ENCODE peak calls at places on chromosomes 5 and 9, in ten cellular contexts. P is CD8-positive, alpha-beta T cell; B is transverse colon; T is fibroblast of mammary gland; C is lung; N is AG10803; Y is tibial nerve; D is esophagus muscularis mucosa; E is fibroblast of pulmonary artery; L is kidney epithelial cell. H is an unnamed sample.

GRCh38 chr5:83721878-83722779 is 1.5 kb upstream of the HAPLN1 start:
- DNase-seq in Y (peak; percentile 33), T (peak; percentile 35), L (no peak), E (peak; percentile 70), C (no peak), D (no peak), B (peak; percentile 83), N (peak; percentile 75), P (no peak), H (no peak)

GRCh38 chr5:113807384-113808053 is 294.0 kb downstream of the YTHDC2 start:
- DNase-seq in T (peak; percentile 49), E (peak; percentile 25), Y (no peak), L (no peak), N (peak; percentile 83), P (no peak), B (no peak), C (no peak), D (no peak), H (no peak)

GRCh38 chr5:88675159-88675757 is 207.7 kb downstream of the MEF2C start:
- DNase-seq in P (no peak), C (no peak), Y (no peak), T (no peak), E (no peak), D (no peak), B (no peak), L (no peak), N (no peak), H (no peak)

GRCh38 chr5:131863700-131864099 is 66.9 kb upstream of the FNIP1 start:
- DNase-seq in C (no peak), D (no peak), T (no peak), L (no peak), E (no peak), P (no peak), B (no peak), N (no peak), Y (no peak), H (no peak)

GRCh38 chr9:119283118-119283794 is 86.0 kb downstream of the BRINP1 start:
- DNase-seq in L (peak; percentile 41), D (no peak), B (no peak), P (no peak), N (peak; percentile 3), T (peak; percentile 45), C (peak; percentile 32), E (no peak), Y (no peak), H (no peak)

GRCh38 chr5:168819004-168819626 is 239.9 kb upstream of the PANK3 start:
- DNase-seq in D (no peak), T (no peak), P (no peak), L (no peak), N (no peak), E (no peak), B (no peak), C (no peak), Y (no peak), H (no peak)

GRCh38 chr5:136157514-136157913 is 24.9 kb downstream of the SMAD5 start:
- DNase-seq in P (no peak), T (no peak), Y (no peak), B (no peak), C (no peak), D (no peak), N (no peak), E (no peak), L (no peak), H (no peak)

GRCh38 chr9:27560457-27560856 is 12.8 kb downstream of the C9orf72 start:
- DNase-seq in T (no peak), N (no peak), E (no peak), P (no peak), L (no peak), Y (no peak), C (no peak), D (no peak), B (no peak), H (no peak)

GRCh38 chr9:72363908-72364678 is 915 bp downstream of the ZFAND5 start:
- DNase-seq in D (peak; percentile 92), N (peak; percentile 64), P (peak; percentile 30), C (peak; percentile 58), L (no peak), T (peak; percentile 59), Y (no peak), B (peak; percentile 62), E (peak; percentile 59), H (no peak)

GRCh38 chr9:25677301-25678146 is 720 bp downstream of the TUSC1 start:
- DNase-seq in L (no peak), D (peak; percentile 95), C (peak; percentile 90), B (peak; percentile 90), T (peak; percentile 74), Y (peak; percentile 73), N (peak; percentile 78), P (no peak), E (peak; percentile 78), H (no peak)

GRCh38 chr5:153617190-153617589 is 126.7 kb downstream of the GRIA1 start:
- DNase-seq in T (peak; percentile 50), Y (no peak), E (peak; percentile 70), N (peak; percentile 60), P (no peak), D (no peak), C (no peak), L (no peak), B (no peak), H (no peak)

GRCh38 chr5:174082286-174082685 is 36.8 kb downstream of the NSG2 start:
- DNase-seq in C (no peak), L (no peak), P (no peak), T (no peak), D (no peak), E (no peak), Y (no peak), B (no peak), N (no peak), H (no peak)

GRCh38 chr5:171606414-171607024 is 179.1 kb upstream of the SMIM23 start:
- DNase-seq in Y (no peak), B (no peak), D (no peak), P (no peak), N (no peak), L (no peak), E (peak; percentile 10), C (no peak), T (peak; percentile 38), H (no peak)
- TF ChIP-seq CTCF in Y (no peak), B (no peak), D (no peak), P (peak; percentile 23), N (peak; percentile 45), L (peak; percentile 40), E (peak; percentile 46), C (no peak), T (peak; percentile 63), H (peak; percentile 61)

GRCh38 chr9:126501383-126502331 is 112.1 kb upstream of the LMX1B start:
- DNase-seq in Y (no peak), N (no peak), C (no peak), D (no peak), L (no peak), E (no peak), T (no peak), B (no peak), P (no peak), H (no peak)
- H3K4me3 ChIP-seq in Y (no peak overlapping the region), N (no peak overlapping the region), C (no peak overlapping the region), D (no peak overlapping the region), L (no peak overlapping the region), E (no peak overlapping the region), T (no peak overlapping the region), B (no peak overlapping the region), P (no peak overlapping the region), H (no peak overlapping the region)

DNA sequence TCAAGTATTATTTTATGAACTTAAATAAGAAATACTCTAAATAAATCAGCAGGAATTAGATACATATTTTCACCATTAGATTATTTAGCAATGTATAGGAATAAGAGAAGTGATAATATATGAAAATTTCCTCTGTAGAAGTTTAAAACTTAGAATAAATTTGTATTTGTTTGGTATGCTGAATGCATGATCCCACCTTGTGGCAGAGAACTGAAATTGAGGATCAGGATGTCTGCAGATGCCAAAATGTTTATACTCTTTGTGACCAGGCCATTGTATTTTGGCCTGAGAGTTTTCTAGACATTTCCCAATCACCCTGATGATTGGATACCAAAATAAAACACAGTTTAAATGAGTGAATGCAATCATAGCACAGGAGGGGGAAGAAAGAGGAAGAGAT is 6.3 kb downstream of the TYRP1 start:
- DNase-seq in B (no peak), E (peak; percentile 86), N (peak; percentile 21), D (no peak), T (peak; percentile 35), P (no peak), C (no peak), Y (no peak), L (no peak), H (no peak)
- TF ChIP-seq CTCF in B (no peak), E (peak; percentile 67), N (peak; percentile 51), D (no peak), T (peak; percentile 52), P (no peak), C (no peak), Y (no peak), L (peak; percentile 47), H (peak; percentile 47)

DNA sequence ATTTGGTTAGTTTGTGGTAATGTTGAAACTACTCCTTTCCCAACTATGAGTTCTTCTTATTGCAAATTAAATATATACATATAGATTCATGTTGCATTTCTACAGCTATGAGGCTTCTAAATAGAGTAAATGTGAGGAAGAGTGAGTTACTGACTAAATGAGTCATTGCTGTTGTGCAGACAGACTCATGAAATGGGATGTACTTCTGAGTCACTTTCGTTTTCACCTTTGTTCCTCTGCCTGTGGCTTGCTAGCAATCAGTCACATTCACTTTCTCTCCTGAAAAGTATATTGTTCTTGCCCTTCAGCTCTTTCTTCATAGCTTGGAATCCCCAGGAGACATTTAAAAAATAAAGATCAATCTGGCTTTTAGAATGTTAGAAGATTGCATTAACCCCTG is 295.5 kb upstream of the SMC2 start:
- DNase-seq in N (no peak), T (peak; percentile 88), L (peak; percentile 80), D (no peak), P (no peak), B (no peak), Y (no peak), C (no peak), E (peak; percentile 62), H (peak; percentile 63)
- H3K4me3 ChIP-seq in N (no peak overlapping the region), T (no peak overlapping the region), L (no peak overlapping the region), D (no peak overlapping the region), P (no peak overlapping the region), B (no peak overlapping the region), Y (no peak overlapping the region), C (no peak overlapping the region), E (no peak overlapping the region), H (no peak overlapping the region)

DNA sequence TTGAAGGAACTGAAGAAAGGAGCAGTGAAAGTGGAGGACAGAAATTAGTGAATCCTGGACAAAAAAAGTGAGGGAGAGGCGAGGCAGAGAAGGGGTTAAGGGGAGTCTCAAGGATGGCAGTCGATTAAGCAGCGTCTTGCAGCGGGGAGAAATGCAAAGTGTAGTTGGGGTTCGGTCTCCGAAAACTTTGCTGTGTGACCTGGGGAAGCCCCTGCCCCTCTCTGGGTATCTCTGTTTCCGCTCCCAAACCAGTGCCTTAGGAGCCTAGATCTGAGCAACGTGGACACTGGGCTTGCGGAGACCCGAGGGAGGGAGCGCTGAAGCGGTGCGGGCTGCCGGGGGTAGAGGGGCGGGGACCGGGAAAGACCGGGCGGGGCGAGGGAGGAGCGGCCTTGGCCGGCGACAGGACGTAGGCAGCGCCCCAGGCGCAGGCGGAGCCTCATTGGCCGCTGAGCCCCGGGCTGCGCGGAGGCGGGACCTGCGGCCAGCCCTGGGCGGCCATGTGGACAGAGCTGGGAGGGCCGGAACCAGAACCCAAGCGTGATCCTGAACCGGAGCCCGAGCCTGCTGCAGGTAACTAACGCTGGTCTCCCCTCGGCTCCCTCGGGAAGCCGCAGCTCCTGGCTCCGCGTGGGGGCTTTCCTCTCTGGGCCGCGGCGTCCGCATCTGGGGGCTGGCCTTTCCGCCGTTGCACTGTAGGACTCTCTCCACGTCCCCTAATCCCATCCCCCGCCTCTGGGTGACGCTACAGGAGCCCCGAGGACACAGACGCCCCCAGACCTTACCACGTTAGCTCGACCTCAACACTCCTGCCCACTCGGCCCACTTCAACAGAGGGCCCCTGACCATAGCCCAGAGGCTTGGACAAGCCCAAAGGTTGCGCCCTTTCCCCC is at the start of gene ALDH1B1:
- DNase-seq in E (peak; percentile 81), L (peak; percentile 65), C (peak; percentile 86), B (peak; percentile 92), D (peak; percentile 96), P (peak; percentile 14), Y (peak; percentile 57), T (peak; percentile 79), N (peak; percentile 81), H (no peak)
- TF ChIP-seq CTCF in E (peak; percentile 16), L (no peak), C (no peak), B (peak; percentile 17), D (no peak), P (no peak), Y (no peak), T (peak; percentile 15), N (peak; percentile 16), H (peak; percentile 21)

H was measured in epithelial cell of proximal tubule.